ENCODE peak calls at places on chromosomes 2 and 18, in six cellular contexts. Z, U, T, V, E and F are unnamed samples.

GRCh38 chr2:70371753-70372152 is 69.9 kb upstream of the FAM136A start:
- DNase-seq in U (peak), T (no peak), Z (no peak), V (no peak), E (peak), F (no peak)

GRCh38 chr2:11077411-11077810 is 77.9 kb upstream of the SLC66A3 start:
- DNase-seq in V (no peak), U (no peak), T (no peak), Z (no peak), E (no peak), F (no peak)

GRCh38 chr2:237685408-237685807 is 58.0 kb downstream of the LRRFIP1 start:
- DNase-seq in T (peak), Z (no peak), V (no peak), U (no peak), E (no peak), F (no peak)

GRCh38 chr18:49639643-49640361 is 77.9 kb downstream of the LIPG start:
- DNase-seq in Z (no peak), T (no peak), E (peak), V (no peak), U (no peak), F (no peak)

GRCh38 chr2:215626812-215627281 is 191.0 kb upstream of the FN1 start:
- DNase-seq in E (peak), U (no peak), V (no peak), Z (no peak), T (peak), F (no peak)

GRCh38 chr18:70290482-70291294 is 1.8 kb downstream of the SOCS6 start:
- DNase-seq in Z (no peak), E (no peak), U (no peak), V (no peak), T (no peak), F (no peak)

GRCh38 chr18:74139888-74140287 is 7.7 kb downstream of the FBXO15 start:
- DNase-seq in U (no peak), V (no peak), E (peak), Z (no peak), T (no peak), F (no peak)

GRCh38 chr2:71951718-71952404 is 195.8 kb downstream of the CYP26B1 start:
- DNase-seq in Z (no peak), U (no peak), E (no peak), T (no peak), V (no peak), F (no peak)

GRCh38 chr2:135785032-135785431 is 43.4 kb downstream of the UBXN4 start:
- DNase-seq in T (no peak), U (no peak), V (peak), E (no peak), Z (no peak), F (no peak)

GRCh38 chr2:186059096-186059495 is 320.5 kb downstream of the FSIP2 start:
- DNase-seq in Z (no peak), T (no peak), U (no peak), V (no peak), E (no peak), F (no peak)

GRCh38 chr2:70941701-70942100 is 6.0 kb downstream of the ATP6V1B1 start:
- DNase-seq in T (no peak), V (no peak), U (no peak), Z (no peak), E (no peak), F (no peak)

GRCh38 chr18:58455318-58455950 is 173.5 kb downstream of the ALPK2 start:
- DNase-seq in Z (no peak), E (no peak), T (no peak), V (no peak), U (peak), F (no peak)

GRCh38 chr2:46377666-46378560 is 80.7 kb downstream of the EPAS1 start:
- DNase-seq in T (no peak), U (no peak), E (no peak), V (no peak), Z (no peak), F (no peak)

GRCh38 chr2:9462872-9463697 is 11.3 kb upstream of the IAH1 start:
- DNase-seq in T (no peak), E (no peak), U (no peak), Z (no peak), V (no peak), F (no peak)

GRCh38 chr2:239268082-239268481 is 132.7 kb downstream of the HDAC4 start:
- DNase-seq in V (no peak), E (no peak), U (no peak), T (no peak), Z (no peak), F (no peak)

GRCh38 chr2:237182422-237183123 is 96.9 kb downstream of the COPS8 start:
- DNase-seq in U (no peak), Z (no peak), T (no peak), V (no peak), E (no peak), F (no peak)

GRCh38 chr2:35973737-35974132 is 381.8 kb upstream of the CRIM1 start:
- DNase-seq in Z (no peak), V (no peak), U (peak), E (no peak), T (no peak), F (no peak)

GRCh38 chr2:71299507-71299906 is 32.1 kb upstream of the ZNF638 start:
- DNase-seq in Z (no peak), T (peak), V (peak), U (no peak), E (peak), F (no peak)

GRCh38 chr2:175600024-175600831 is 401.8 kb downstream of the LNPK start:
- DNase-seq in T (no peak), U (no peak), Z (no peak), E (no peak), V (no peak), F (no peak)

GRCh38 chr18:56309104-56309503 is 329.3 kb downstream of the TXNL1 start:
- DNase-seq in U (no peak), V (no peak), Z (no peak), E (no peak), T (no peak), F (no peak)

GRCh38 chr18:48825101-48825745 is 125.5 kb downstream of the SMAD7 start:
- DNase-seq in Z (peak), V (no peak), E (peak), U (no peak), T (no peak), F (no peak)

GRCh38 chr2:26064846-26065245 is 31.0 kb downstream of the RAB10 start:
- DNase-seq in V (no peak), Z (no peak), T (no peak), U (no peak), E (no peak), F (no peak)

GRCh38 chr2:55357907-55358306 is 61.7 kb downstream of the CCDC88A start:
- DNase-seq in U (no peak), T (no peak), V (no peak), Z (no peak), E (peak), F (no peak)

GRCh38 chr2:96547751-96548161 is 11.2 kb downstream of the ARID5A start:
- DNase-seq in E (peak), V (no peak), T (peak), U (no peak), Z (no peak), F (no peak)

GRCh38 chr2:206915136-206915535 is 24.2 kb upstream of the CPO start:
- DNase-seq in E (peak), Z (no peak), V (no peak), T (no peak), U (peak), F (no peak)

GRCh38 chr2:236109061-236109460 is 59.1 kb downstream of the GBX2 start:
- DNase-seq in Z (no peak), U (no peak), E (no peak), V (no peak), T (no peak), F (no peak)

GRCh38 chr2:212027681-212028628 is 510.6 kb downstream of the ERBB4 start:
- DNase-seq in V (no peak), Z (no peak), T (no peak), U (no peak), E (no peak), F (no peak)

GRCh38 chr2:47288864-47289263 is 114.1 kb upstream of the MSH2 start:
- DNase-seq in U (no peak), E (peak), Z (no peak), V (no peak), T (no peak), F (no peak)

GRCh38 chr2:200209030-200209429 is 97.5 kb upstream of the SPATS2L start:
- DNase-seq in U (no peak), T (no peak), V (no peak), E (no peak), Z (no peak), F (no peak)

GRCh38 chr18:40883271-40883670 is 1071.8 kb upstream of the PIK3C3 start:
- DNase-seq in Z (no peak), T (no peak), V (no peak), E (no peak), U (no peak), F (no peak)
- TF ChIP-seq CTCF in Z (no peak), T (no peak), V (no peak), E (no peak), U (no peak), F (no peak)

DNA sequence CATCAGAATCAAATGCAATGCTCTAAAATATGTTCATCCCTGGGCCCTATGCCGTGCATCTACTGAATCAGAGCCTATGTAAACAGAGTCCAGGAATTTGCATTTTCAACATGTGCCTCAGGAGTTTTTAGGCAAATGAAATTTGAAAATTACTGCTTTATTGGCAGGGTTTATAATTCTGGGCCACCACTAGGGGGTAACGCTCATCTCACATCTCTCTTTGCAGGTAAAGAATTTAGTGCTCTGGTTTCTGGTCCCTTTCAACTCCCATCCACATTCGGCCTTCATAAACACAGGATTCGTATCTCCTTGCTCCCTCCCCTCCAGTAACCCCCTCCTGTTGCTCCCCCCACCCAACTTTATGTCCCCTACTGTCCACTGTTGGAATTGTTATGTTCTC is 49.3 kb downstream of the LYPD6B start:
- DNase-seq in E (no peak), U (no peak), V (peak), Z (no peak), T (peak), F (no peak)
- TF ChIP-seq CTCF in E (peak), U (peak), V (peak), Z (no peak), T (peak), F (no peak)

DNA sequence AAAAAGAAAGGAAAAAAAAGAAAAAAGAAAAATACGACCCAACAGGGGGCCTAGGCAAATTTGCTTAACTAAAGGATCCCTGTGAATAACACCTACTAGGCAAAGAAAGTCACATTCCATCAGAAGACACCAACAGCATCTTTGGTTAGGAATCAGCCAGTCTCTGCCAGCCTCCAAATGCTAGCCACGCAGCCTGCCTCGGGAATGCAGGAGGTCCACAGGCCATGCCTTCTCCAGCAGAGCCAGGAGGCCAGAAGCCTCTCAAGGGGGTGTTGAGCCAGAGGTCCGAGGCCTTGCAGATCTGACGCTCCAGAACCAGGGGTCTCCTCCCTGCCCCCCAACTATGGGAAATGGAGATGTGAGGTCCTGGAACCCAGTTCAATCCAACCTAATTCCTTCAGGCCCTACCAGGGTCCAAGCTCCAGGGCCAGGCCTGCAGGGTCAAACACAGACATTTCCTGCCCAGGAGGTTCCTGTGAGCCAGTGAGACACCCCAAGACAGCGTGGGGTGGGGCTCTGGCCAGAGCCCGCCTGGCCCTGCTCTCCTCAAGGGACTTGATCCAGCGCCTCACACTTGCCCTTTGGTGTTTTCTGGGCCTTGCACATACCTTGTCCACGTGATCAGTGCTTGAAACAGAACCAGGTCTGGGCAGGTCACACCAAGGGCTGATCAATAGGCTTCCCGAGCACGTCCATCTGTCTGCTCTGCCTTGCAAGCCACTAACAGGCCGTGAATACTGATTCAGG is 289.6 kb upstream of the ID2 start:
- DNase-seq in T (peak), V (no peak), U (no peak), Z (no peak), E (no peak), F (no peak)
- TF ChIP-seq CTCF in T (no peak), V (no peak), U (no peak), Z (no peak), E (no peak), F (no peak)

DNA sequence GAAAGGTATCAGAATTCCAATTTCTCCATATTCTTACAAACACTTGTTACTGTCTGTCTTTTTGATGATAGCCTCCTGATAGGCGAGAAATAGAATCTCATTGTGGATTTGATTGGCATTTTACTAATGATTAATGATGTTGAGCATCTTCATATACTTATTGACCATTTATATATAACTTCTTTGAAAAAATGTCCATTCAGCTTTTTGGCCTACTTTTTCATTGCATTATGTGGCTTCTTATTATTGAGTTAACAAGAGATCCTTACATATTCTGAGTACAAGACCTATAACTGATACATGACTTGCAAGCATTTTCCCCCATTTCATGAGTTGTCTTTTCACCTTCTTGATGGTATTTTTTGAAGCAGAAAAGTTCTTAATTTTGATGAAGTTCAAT is 54.6 kb downstream of the QPCT start:
- DNase-seq in Z (no peak), U (no peak), T (no peak), E (no peak), V (no peak), F (no peak)
- TF ChIP-seq CTCF in Z (no peak), U (no peak), T (no peak), E (no peak), V (no peak), F (no peak)

GRCh38 chr18:13301691-13302469 is 83.3 kb downstream of the LDLRAD4 start:
- DNase-seq in U (no peak), V (no peak), T (no peak), E (no peak), Z (no peak), F (no peak)

GRCh38 chr18:13300796-13301195 is 82.2 kb downstream of the LDLRAD4 start:
- DNase-seq in T (no peak), E (no peak), V (no peak), U (no peak), Z (no peak), F (no peak)

GRCh38 chr18:13303761-13304364 is 85.3 kb downstream of the LDLRAD4 start:
- DNase-seq in U (no peak), Z (no peak), T (no peak), V (no peak), E (no peak), F (no peak)

GRCh38 chr18:13305326-13305725 is 86.8 kb downstream of the LDLRAD4 start:
- DNase-seq in T (no peak), Z (no peak), V (no peak), E (no peak), U (no peak), F (no peak)

GRCh38 chr18:13302611-13303267 is 84.2 kb downstream of the LDLRAD4 start:
- DNase-seq in E (no peak), T (no peak), U (no peak), Z (no peak), V (no peak), F (no peak)
- TF ChIP-seq CTCF in E (no peak), T (no peak), U (no peak), Z (no peak), V (no peak), F (no peak)

GRCh38 chr18:75405341-75405740 is 22.2 kb downstream of the SMIM21 start:
- DNase-seq in T (no peak), V (no peak), U (no peak), E (no peak), Z (no peak), F (no peak)
- TF ChIP-seq CTCF in T (no peak), V (no peak), U (no peak), E (no peak), Z (no peak), F (no peak)

DNA sequence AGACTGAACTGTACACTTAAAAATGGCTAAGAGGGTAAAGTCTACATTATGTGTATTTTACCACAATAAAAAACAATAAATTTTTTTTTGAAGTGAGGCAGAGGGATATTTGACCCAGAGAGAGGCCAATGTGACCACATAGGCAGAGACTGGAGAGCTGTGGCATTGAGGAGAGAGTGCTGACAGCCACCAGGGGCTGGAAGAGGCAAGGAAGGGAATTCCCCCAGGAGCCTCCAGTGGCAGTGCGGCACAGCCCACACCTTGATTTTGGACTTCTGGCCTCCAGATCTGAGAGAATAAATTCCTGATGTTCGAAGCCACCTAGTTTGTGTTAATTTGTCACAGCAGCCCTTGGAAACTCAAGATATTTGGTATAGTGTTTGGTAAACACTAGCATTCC is 22.7 kb downstream of the ANKRD29 start:
- DNase-seq in T (peak), V (no peak), U (no peak), Z (no peak), E (no peak), F (no peak)
- TF ChIP-seq CTCF in T (no peak), V (no peak), U (peak), Z (no peak), E (peak), F (no peak)

GRCh38 chr2:113200736-113201490 is 27.1 kb downstream of the PSD4 start:
- DNase-seq in U (no peak), E (no peak), Z (no peak), T (no peak), V (no peak), F (no peak)

GRCh38 chr2:113201496-113202304 is 27.9 kb downstream of the PSD4 start:
- DNase-seq in U (no peak), T (no peak), V (no peak), Z (no peak), E (no peak), F (no peak)

GRCh38 chr2:113203901-113204519 is 30.2 kb downstream of the PSD4 start:
- DNase-seq in V (peak), U (no peak), T (peak), E (peak), Z (peak), F (peak)

GRCh38 chr2:113203217-113203530 is 29.4 kb downstream of the PSD4 start:
- DNase-seq in V (no peak), Z (no peak), E (no peak), U (no peak), T (no peak), F (no peak)

GRCh38 chr2:113202305-113203216 is 28.8 kb downstream of the PSD4 start:
- DNase-seq in E (no peak), V (peak), Z (no peak), U (peak), T (peak), F (no peak)
- TF ChIP-seq CTCF in E (no peak), V (peak), Z (no peak), U (peak), T (no peak), F (no peak)

GRCh38 chr2:99430614-99431258 is 59.1 kb downstream of the REV1 start:
- DNase-seq in V (no peak), U (no peak), Z (no peak), T (no peak), E (peak), F (no peak)

GRCh38 chr2:99436874-99437273 is 52.9 kb downstream of the REV1 start:
- DNase-seq in U (no peak), E (no peak), T (no peak), Z (no peak), V (no peak), F (no peak)

DNA sequence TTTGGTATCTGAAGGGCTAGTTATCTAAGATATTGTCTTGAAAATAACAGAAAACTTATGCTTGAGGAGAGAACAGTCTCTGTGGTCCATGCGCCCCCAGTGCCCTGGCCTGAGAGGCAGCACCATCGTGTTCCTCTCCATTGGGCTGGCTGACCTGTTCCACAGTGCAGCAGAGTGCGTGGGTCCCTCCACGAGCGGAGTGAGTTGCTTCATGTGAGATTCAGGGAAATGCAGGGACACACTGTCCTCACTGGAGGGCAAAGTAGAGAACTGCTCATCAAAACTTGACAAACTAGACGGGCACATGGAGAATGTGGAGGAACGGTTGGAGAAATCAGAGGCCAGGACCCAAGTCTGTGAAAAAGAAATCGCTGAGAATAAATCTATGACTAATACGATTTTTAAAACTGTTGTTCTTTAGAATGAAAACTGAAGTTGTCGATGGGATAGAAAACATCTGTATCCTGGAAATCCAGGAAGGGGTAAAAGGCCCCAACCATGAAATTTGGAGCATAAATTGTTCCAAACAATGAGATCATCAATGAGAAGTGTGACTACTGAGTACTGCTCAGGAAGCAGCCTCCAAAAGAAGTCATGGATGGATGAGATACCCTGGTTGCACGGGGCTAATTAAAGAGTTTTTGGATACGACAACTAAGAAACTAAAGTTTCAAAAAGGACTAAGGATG is 58.1 kb downstream of the REV1 start:
- DNase-seq in T (no peak), V (no peak), E (no peak), U (no peak), Z (no peak), F (no peak)
- TF ChIP-seq CTCF in T (no peak), V (no peak), E (no peak), U (no peak), Z (no peak), F (no peak)